ENCODE peak calls at places on chromosome X, in five cellular contexts. T is body of pancreas, W is IMR-90, D is GM13976, Z is A549. V is an unnamed sample.
A peak's percentile ranks its signal among the peaks of the same experiment; 100 is the strongest.

GRCh38 chrX:40008841-40009461 is 88.8 kb downstream of the BCOR start:
- DNase-seq in Z (no peak), D (peak; percentile 41), W (no peak), T (no peak), V (peak; percentile 41)

GRCh38 chrX:140510895-140511295 is 6.0 kb upstream of the SOX3 start:
- DNase-seq in T (no peak), W (no peak), D (no peak), Z (no peak), V (no peak)

GRCh38 chrX:114675365-114675764 is 91.5 kb downstream of the HTR2C start:
- DNase-seq in W (no peak), D (no peak), Z (no peak), T (no peak), V (no peak)

GRCh38 chrX:47169273-47169672 is 24.3 kb downstream of the RBM10 start:
- DNase-seq in D (no peak), T (no peak), Z (no peak), W (no peak), V (no peak)

GRCh38 chrX:37652053-37652452 is 33.5 kb upstream of the XK start:
- DNase-seq in Z (no peak), D (no peak), T (no peak), W (no peak), V (no peak)

GRCh38 chrX:17038681-17039161 is 92.3 kb downstream of the REPS2 start:
- DNase-seq in W (no peak), T (no peak), D (no peak), Z (no peak), V (peak; percentile 53)

GRCh38 chrX:43962636-43963035 is 10.6 kb downstream of the NDP start:
- DNase-seq in Z (no peak), T (no peak), W (no peak), D (no peak), V (no peak)

GRCh38 chrX:67544281-67544680 is 460 bp downstream of the AR start:
- DNase-seq in W (no peak), D (no peak), Z (no peak), T (peak; percentile 9), V (peak; percentile 40)

GRCh38 chrX:119389854-119390501 is 9.2 kb upstream of the SLC25A43 start:
- DNase-seq in T (no peak), D (no peak), W (no peak), Z (no peak), V (no peak)

GRCh38 chrX:16268206-16268605 is 100.9 kb downstream of the MAGEB17 start:
- DNase-seq in W (no peak), D (no peak), T (no peak), Z (no peak), V (no peak)

GRCh38 chrX:107971636-107972035 is 10.5 kb downstream of the TEX13B start:
- DNase-seq in T (no peak), W (no peak), Z (no peak), D (no peak), V (no peak)

GRCh38 chrX:54063361-54063760 is 19.1 kb upstream of the PHF8 start:
- DNase-seq in T (no peak), D (no peak), Z (no peak), W (no peak), V (no peak)

GRCh38 chrX:115650916-115651315 is 89.9 kb downstream of the PLS3 start:
- DNase-seq in Z (peak; percentile 21), W (peak; percentile 47), D (peak; percentile 19), T (peak; percentile 11), V (peak; percentile 53)

GRCh38 chrX:140821280-140821679 is 111.7 kb downstream of the LINC00632 start:
- DNase-seq in Z (no peak), T (no peak), D (no peak), W (no peak), V (no peak)

GRCh38 chrX:96721398-96721797 is 36.8 kb downstream of the DIAPH2 start:
- DNase-seq in W (peak; percentile 36), D (peak; percentile 36), T (no peak), Z (no peak), V (no peak)

GRCh38 chrX:140050906-140051305 is 85.6 kb upstream of the CXorf66 start:
- DNase-seq in Z (no peak), T (no peak), D (no peak), W (peak; percentile 15), V (peak; percentile 7)

GRCh38 chrX:19563746-19564145 is 48.4 kb upstream of the MAP3K15 start:
- DNase-seq in D (no peak), Z (no peak), W (no peak), T (no peak), V (no peak)

GRCh38 chrX:101595739-101596419 is 21.9 kb downstream of the ARMCX6 start:
- DNase-seq in T (peak; percentile 21), Z (peak; percentile 40), W (peak; percentile 75), D (peak; percentile 69), V (peak; percentile 65)

GRCh38 chrX:55033429-55033828 is 2.7 kb upstream of the ALAS2 start:
- DNase-seq in W (no peak), Z (no peak), D (no peak), T (no peak), V (no peak)

GRCh38 chrX:12138366-12139313 is at the start of gene FRMPD4:
- DNase-seq in Z (no peak), T (no peak), W (peak; percentile 24), D (no peak), V (peak; percentile 57)

DNA sequence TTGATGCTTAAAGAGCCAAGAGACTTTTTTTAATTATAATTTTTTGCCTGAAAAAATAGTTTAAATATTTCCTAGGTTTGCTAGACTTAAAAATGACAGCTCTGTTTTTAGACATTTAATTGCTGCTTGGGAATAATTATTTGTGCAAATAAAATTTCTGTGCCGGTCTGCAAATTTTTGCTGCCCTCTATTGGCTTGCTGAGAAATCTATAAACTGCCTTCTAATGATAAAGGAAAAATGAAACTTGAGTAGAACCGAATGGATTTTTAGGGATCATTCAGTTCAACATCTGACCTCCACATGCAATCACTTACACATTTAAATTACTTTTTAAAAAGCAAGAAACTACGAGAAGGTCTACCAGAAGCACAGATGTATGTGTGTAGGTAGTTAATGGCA is 434.0 kb downstream of the FAM133A start:
- DNase-seq in T (no peak), D (no peak), Z (no peak), W (no peak), V (no peak)
- TF ChIP-seq CTCF in T (peak; percentile 34), D (no peak), Z (no peak), W (no peak), V (no peak)

DNA sequence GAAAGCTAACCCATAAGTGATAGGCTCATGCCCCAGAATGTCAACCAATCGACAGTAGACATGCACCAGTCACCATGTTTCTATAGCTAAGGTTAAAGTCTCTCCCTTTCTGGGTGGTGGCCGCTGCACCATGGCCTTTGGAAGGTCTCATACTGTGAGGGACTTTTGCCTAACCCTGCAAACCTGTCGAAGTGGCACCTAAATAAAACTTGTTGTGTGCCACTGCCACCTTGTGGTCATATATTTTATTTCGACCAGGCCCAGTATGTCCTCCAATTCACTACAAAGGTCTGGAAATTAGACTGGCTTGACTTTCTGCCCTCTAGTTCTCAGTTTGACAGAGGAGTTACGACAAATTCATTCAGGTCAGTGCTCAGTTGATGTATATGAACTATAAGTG is 163.1 kb downstream of the SMARCA1 start:
- DNase-seq in Z (peak; percentile 13), D (peak; percentile 20), W (peak; percentile 40), T (peak; percentile 18), V (peak; percentile 43)
- TF ChIP-seq CTCF in Z (peak; percentile 60), D (peak; percentile 60), W (peak; percentile 54), T (peak; percentile 54), V (peak; percentile 35)

GRCh38 chrX:106752101-106752678 is 25.7 kb downstream of the RNF128 start:
- DNase-seq in Z (no peak), W (peak; percentile 7), T (no peak), D (no peak), V (peak; percentile 10)
- TF ChIP-seq CTCF in Z (peak; percentile 32), W (peak; percentile 43), T (no peak), D (no peak), V (no peak)

GRCh38 chrX:50618788-50619558 is 148.3 kb upstream of the DGKK start:
- DNase-seq in D (no peak), Z (no peak), T (no peak), W (no peak), V (no peak)
- TF ChIP-seq CTCF in D (no peak), Z (no peak), T (no peak), W (no peak), V (no peak)

GRCh38 chrX:129754266-129755024 is 15.7 kb downstream of the XPNPEP2 start:
- DNase-seq in T (no peak), Z (no peak), W (no peak), D (no peak), V (no peak)
- TF ChIP-seq CTCF in T (no peak), Z (no peak), W (peak; percentile 26), D (peak; percentile 26), V (peak; percentile 40)

GRCh38 chrX:105999294-105999693 is 39.2 kb downstream of the SERPINA7 start:
- DNase-seq in T (no peak), Z (no peak), D (no peak), W (no peak), V (no peak)

GRCh38 chrX:106005684-106006083 is 32.8 kb downstream of the SERPINA7 start:
- DNase-seq in T (no peak), W (no peak), D (no peak), Z (no peak), V (no peak)

GRCh38 chrX:106000203-106000602 is 38.3 kb downstream of the SERPINA7 start:
- DNase-seq in Z (no peak), W (no peak), D (no peak), T (no peak), V (no peak)
- TF ChIP-seq CTCF in Z (no peak), W (no peak), D (no peak), T (no peak), V (no peak)

DNA sequence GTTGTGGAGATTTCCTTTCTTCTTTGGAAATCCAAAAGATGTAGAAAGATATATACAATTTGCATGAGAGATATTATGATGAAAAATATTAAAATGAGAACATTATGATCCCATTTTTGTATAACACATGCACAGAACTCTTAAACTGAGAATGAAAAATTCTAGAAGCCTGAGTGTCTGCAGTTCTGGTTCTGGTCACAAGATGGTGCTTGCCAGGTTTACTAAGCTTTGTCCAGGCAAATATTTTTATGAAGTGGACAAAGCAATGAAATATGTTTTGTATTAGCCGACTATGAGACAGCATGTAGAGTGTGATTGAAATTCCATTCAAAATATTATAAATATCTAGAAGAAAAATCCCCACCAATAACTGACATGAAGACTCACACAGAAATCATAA is 2.2 kb downstream of the PWWP3B start:
- DNase-seq in W (no peak), T (peak; percentile 30), D (no peak), Z (no peak), V (peak; percentile 49)
- TF ChIP-seq CTCF in W (peak; percentile 28), T (peak; percentile 55), D (peak; percentile 28), Z (no peak), V (peak; percentile 53)

GRCh38 chrX:35382966-35383365 is 415.2 kb upstream of the MAGEB16 start:
- DNase-seq in D (no peak), W (no peak), T (no peak), Z (no peak), V (no peak)

GRCh38 chrX:35380808-35381700 is 417.1 kb upstream of the MAGEB16 start:
- DNase-seq in W (peak; percentile 20), Z (peak; percentile 1), D (peak; percentile 11), T (peak; percentile 11), V (peak; percentile 47)
- TF ChIP-seq CTCF in W (peak; percentile 35), Z (peak; percentile 26), D (peak; percentile 38), T (peak; percentile 77), V (peak; percentile 42)

GRCh38 chrX:2500091-2500680 is 590 bp downstream of the DHRSX start:
- DNase-seq in T (no peak), D (peak; percentile 68), Z (peak; percentile 62), W (peak; percentile 65), V (peak; percentile 50)
- TF ChIP-seq CTCF in T (peak; percentile 10), D (no peak), Z (peak; percentile 21), W (no peak), V (peak; percentile 24)

GRCh38 chrX:24241822-24242648 is 71.8 kb downstream of the SUPT20HL2 start:
- DNase-seq in T (peak; percentile 55), Z (peak; percentile 48), D (peak; percentile 42), W (peak; percentile 39), V (peak; percentile 57)
- TF ChIP-seq CTCF in T (peak; percentile 60), Z (peak; percentile 60), D (peak; percentile 29), W (peak; percentile 49), V (peak; percentile 21)

V was measured in cardiac muscle cell.